ENCODE peak calls at places on chromosomes 12 and 14, in eight cellular contexts. S is AG10803; H is stimulated activated CD4-positive, alpha-beta T cell treated with anti-CD3 and anti-CD28 coated beads, Interleukin-1b, Interleukin-23, amount 100 ng/mL, for 1 hour; Y is GOT3; I is stimulated activated effector memory CD8-positive, alpha-beta T cell treated with anti-CD3 and anti-CD28 coated beads, Interleukin-12 subunit alpha, Interleukin-12 subunit beta, amount 100 ng/mL, for 72 hours; B is CD4-positive, alpha-beta T cell; J is cardiac muscle cell; K is HS-5. E is an unnamed sample.

GRCh38 chr12:125025836-125026235 is 32.4 kb downstream of the BRI3BP start:
- DNase-seq in B (no peak), Y (no peak), S (no peak), J (no peak), K (no peak), I (no peak), H (no peak), E (no peak)

GRCh38 chr14:93269341-93270068 is 62.4 kb downstream of the UBR7 start:
- DNase-seq in J (no peak), I (no peak), S (peak), B (no peak), H (no peak), K (peak), Y (no peak), E (no peak)

GRCh38 chr14:92704036-92704804 is 44.2 kb downstream of the LGMN start:
- DNase-seq in H (no peak), S (no peak), B (no peak), J (no peak), Y (no peak), I (no peak), K (no peak), E (no peak)

GRCh38 chr12:110349521-110350151 is 53.9 kb downstream of the ANAPC7 start:
- DNase-seq in H (peak), I (no peak), B (peak), Y (no peak), J (no peak), S (no peak), K (no peak), E (no peak)

GRCh38 chr14:73961192-73961591 is 11.1 kb downstream of the COQ6 start:
- DNase-seq in S (no peak), K (no peak), J (no peak), I (no peak), B (no peak), Y (no peak), H (no peak), E (no peak)

GRCh38 chr14:91059576-91060471 is 617 bp downstream of the RPS6KA5 start:
- DNase-seq in H (no peak), K (no peak), I (peak), S (no peak), B (peak), Y (no peak), J (peak), E (no peak)

GRCh38 chr14:60736494-60736893 is 1.9 kb downstream of the MNAT1 start:
- DNase-seq in S (peak), J (peak), K (no peak), Y (no peak), B (no peak), H (no peak), I (no peak), E (no peak)

GRCh38 chr14:58272589-58273372 is 25.6 kb upstream of the ARID4A start:
- DNase-seq in H (no peak), B (no peak), K (no peak), I (no peak), S (peak), J (no peak), Y (no peak), E (peak)

GRCh38 chr12:127078577-127079350 is 1188.2 kb upstream of the TMEM132C start:
- DNase-seq in Y (no peak), H (no peak), I (no peak), K (no peak), S (peak), J (no peak), B (no peak), E (no peak)